ENCODE peak calls at places on chromosomes 6 and 20, in six cellular contexts. C is neural progenitor cell, I is hepatocyte, K is PC-3, Q is HCT116, R is MM.1S. F is an unnamed sample.

GRCh38 chr6:9520417-9521151 is 894.3 kb downstream of the TFAP2A start:
- DNase-seq in I (no peak), K (peak), Q (peak), R (no peak), C (no peak), F (no peak)

GRCh38 chr6:56874328-56874727 is 80.6 kb upstream of the BEND6 start:
- DNase-seq in K (no peak), C (no peak), R (no peak), Q (no peak), I (no peak), F (no peak)

GRCh38 chr20:4234128-4234527 is 218.8 kb upstream of the RNF24 start:
- DNase-seq in C (no peak), I (no peak), K (no peak), R (no peak), Q (no peak), F (no peak)

GRCh38 chr6:52595796-52596130 is 18.9 kb upstream of the TRAM2 start:
- DNase-seq in I (no peak), C (no peak), R (no peak), K (no peak), Q (no peak), F (peak)

GRCh38 chr6:139336488-139336887 is 38.0 kb downstream of the CITED2 start:
- DNase-seq in K (no peak), R (no peak), I (no peak), Q (no peak), C (no peak), F (no peak)

GRCh38 chr6:31272856-31273626 is 1.1 kb upstream of the HLA-C start:
- DNase-seq in C (peak), R (no peak), K (no peak), I (no peak), Q (no peak), F (peak)

GRCh38 chr6:130111031-130111430 is 92.7 kb downstream of the L3MBTL3 start:
- DNase-seq in Q (no peak), I (no peak), C (no peak), K (no peak), R (no peak), F (no peak)

GRCh38 chr20:1707588-1708449 is 50.2 kb upstream of the SIRPG start:
- DNase-seq in Q (no peak), C (no peak), K (no peak), R (no peak), I (no peak), F (no peak)

GRCh38 chr20:50415031-50415515 is 95.1 kb upstream of the PTPN1 start:
- DNase-seq in R (no peak), Q (peak), I (no peak), C (no peak), K (peak), F (no peak)

GRCh38 chr20:51696304-51697118 is 71.7 kb downstream of the ATP9A start:
- DNase-seq in K (peak), I (peak), Q (no peak), C (no peak), R (no peak), F (no peak)

GRCh38 chr6:2738373-2738979 is 12.2 kb downstream of the MYLK4 start:
- DNase-seq in C (peak), I (peak), Q (peak), R (peak), K (peak), F (peak)

GRCh38 chr6:5501837-5502236 is 240.5 kb downstream of the FARS2 start:
- DNase-seq in Q (no peak), R (no peak), I (no peak), K (no peak), C (peak), F (no peak)

GRCh38 chr6:133855994-133856393 is 32.9 kb upstream of the TCF21 start:
- DNase-seq in R (no peak), I (no peak), Q (no peak), K (no peak), C (no peak), F (peak)

GRCh38 chr20:42483694-42484303 is 705.9 kb downstream of the PTPRT start:
- DNase-seq in C (peak), K (no peak), R (peak), Q (no peak), I (peak), F (peak)

GRCh38 chr6:26660096-26660425 is 515 bp upstream of the ZNF322 start:
- DNase-seq in K (peak), C (no peak), R (peak), Q (no peak), I (peak), F (peak)

GRCh38 chr6:151716446-151717047 is 90.9 kb upstream of the ESR1 start:
- DNase-seq in I (peak), C (no peak), Q (no peak), K (peak), R (no peak), F (peak)

GRCh38 chr6:100267002-100267401 is 197.7 kb downstream of the SIM1 start:
- DNase-seq in C (no peak), I (no peak), K (no peak), Q (no peak), R (no peak), F (no peak)

GRCh38 chr6:106146852-106147351 is 60.8 kb downstream of the PRDM1 start:
- DNase-seq in C (no peak), Q (no peak), K (peak), R (peak), I (no peak), F (no peak)

GRCh38 chr6:164502838-164503237 is 806.6 kb downstream of the C6orf118 start:
- DNase-seq in R (peak), Q (no peak), C (no peak), K (no peak), I (no peak), F (no peak)

GRCh38 chr6:108363113-108363512 is 68.3 kb downstream of the AFG1L start:
- DNase-seq in R (no peak), K (no peak), I (peak), Q (no peak), C (no peak), F (no peak)

GRCh38 chr6:114346451-114346850 is 3.6 kb upstream of the HS3ST5 start:
- DNase-seq in C (no peak), I (no peak), K (peak), R (no peak), Q (no peak), F (no peak)

GRCh38 chr20:17648782-17649730 is 33.0 kb downstream of the RRBP1 start:
- DNase-seq in Q (no peak), C (peak), K (peak), R (no peak), I (no peak), F (peak)

GRCh38 chr6:52594216-52594615 is 17.4 kb upstream of the TRAM2 start:
- DNase-seq in Q (no peak), K (no peak), C (no peak), R (no peak), I (no peak), F (no peak)

GRCh38 chr20:1932971-1933370 is 37.8 kb downstream of the SIRPA start:
- DNase-seq in Q (no peak), K (no peak), R (no peak), C (no peak), I (no peak), F (no peak)

GRCh38 chr6:13451181-13451700 is 36.2 kb downstream of the GFOD1 start:
- DNase-seq in Q (no peak), R (no peak), C (no peak), I (no peak), K (no peak), F (no peak)

GRCh38 chr6:43150051-43150751 is 20.9 kb upstream of the SRF start:
- DNase-seq in K (peak), I (peak), C (no peak), R (no peak), Q (no peak), F (no peak)

GRCh38 chr20:50518270-50518721 is 8.1 kb downstream of the PTPN1 start:
- DNase-seq in C (no peak), R (no peak), I (no peak), Q (no peak), K (peak), F (no peak)

GRCh38 chr6:84018453-84019061 is 15.0 kb upstream of the MRAP2 start:
- DNase-seq in Q (peak), I (no peak), K (peak), C (no peak), R (no peak), F (peak)

GRCh38 chr20:43570496-43570895 is 11.7 kb downstream of the SGK2 start:
- DNase-seq in Q (no peak), C (no peak), I (no peak), K (no peak), R (no peak), F (no peak)

GRCh38 chr6:37819802-37820712 is 530 bp downstream of the ZFAND3 start:
- DNase-seq in K (peak), I (peak), C (peak), R (peak), Q (peak), F (peak)

GRCh38 chr6:108744244-108744972 is 103.8 kb upstream of the ARMC2 start:
- DNase-seq in I (no peak), C (no peak), Q (no peak), K (no peak), R (no peak), F (no peak)

GRCh38 chr20:15091417-15092017 is 754.1 kb upstream of the FLRT3 start:
- DNase-seq in Q (no peak), R (no peak), C (no peak), K (no peak), I (no peak), F (no peak)

GRCh38 chr20:15220778-15221565 is 883.6 kb upstream of the FLRT3 start:
- DNase-seq in Q (no peak), C (peak), I (no peak), R (no peak), K (peak), F (peak)

GRCh38 chr6:42251911-42252637 is 34.4 kb upstream of the MRPS10 start:
- DNase-seq in K (no peak), Q (no peak), R (no peak), C (no peak), I (peak), F (no peak)

DNA sequence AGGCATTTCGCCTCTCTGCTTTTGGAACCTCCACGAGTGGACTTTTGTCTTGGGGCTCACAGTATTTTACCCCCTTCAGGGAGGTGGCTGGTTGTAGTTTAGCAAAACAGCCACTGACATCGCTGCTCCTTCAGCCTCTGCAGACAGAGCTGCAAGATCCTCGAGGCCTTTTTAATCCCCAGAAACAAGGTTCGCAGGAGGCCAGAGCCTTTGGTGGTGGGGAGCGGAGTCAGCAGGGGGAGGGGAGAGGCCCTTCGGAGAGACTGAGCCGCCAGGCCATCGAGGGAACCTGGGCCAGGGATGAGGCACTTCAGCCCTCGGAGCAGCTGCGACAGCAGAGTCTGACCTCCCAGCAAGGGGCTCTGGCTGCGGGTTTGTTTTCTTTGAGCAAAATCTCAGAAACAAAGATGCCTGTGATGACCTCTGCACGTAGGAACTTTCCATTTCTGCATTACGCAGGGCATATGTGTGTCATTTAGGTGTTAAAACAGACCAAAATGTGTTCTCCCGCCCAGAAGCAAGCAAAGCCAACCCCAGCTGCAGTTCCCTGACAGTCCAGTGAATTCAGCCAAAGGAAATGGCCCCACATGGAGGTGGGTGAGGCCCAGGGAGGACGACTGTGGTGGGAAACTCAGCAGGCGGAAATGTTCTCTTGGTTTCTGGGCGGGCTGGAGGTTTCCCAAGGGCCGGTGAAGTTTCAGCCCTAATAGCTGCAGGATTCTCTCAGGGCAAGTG is 171.1 kb upstream of the SULF2 start:
- DNase-seq in C (peak), Q (no peak), I (no peak), R (no peak), K (no peak), F (no peak)
- TF ChIP-seq CTCF in C (no peak), Q (no peak), I (no peak), R (no peak), K (no peak), F (no peak)

DNA sequence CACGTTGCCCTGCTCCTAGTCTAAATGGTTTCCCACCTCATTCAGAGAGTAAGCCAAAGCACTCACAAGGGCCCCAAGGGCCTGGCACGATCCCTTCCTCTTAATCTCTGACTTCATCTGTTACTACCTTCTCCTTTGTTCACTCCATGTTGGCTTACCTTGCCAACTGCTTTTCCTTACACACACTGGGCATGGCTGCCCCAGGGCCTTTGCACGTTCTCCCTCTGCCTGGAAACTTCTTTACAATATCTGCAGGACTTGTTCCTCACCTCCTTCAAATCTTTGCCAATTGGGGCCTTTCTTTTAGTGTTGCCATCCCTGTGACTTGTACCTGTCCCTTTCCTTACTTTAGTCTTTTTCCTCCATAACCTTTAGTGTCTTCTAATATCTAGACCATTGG is 73.9 kb downstream of the PLCB4 start:
- DNase-seq in I (no peak), R (no peak), K (no peak), Q (no peak), C (no peak), F (no peak)
- TF ChIP-seq EZH2phosphoT487 in I (no peak), R (no peak), K (no peak), Q (no peak), C (no peak), F (no peak)

GRCh38 chr20:62216636-62217566 is 3.2 kb downstream of the HRH3 start:
- DNase-seq in I (no peak), C (no peak), Q (no peak), K (no peak), R (no peak), F (no peak)

GRCh38 chr20:62217913-62218773 is 1.9 kb downstream of the HRH3 start:
- DNase-seq in C (peak), R (no peak), Q (no peak), I (no peak), K (no peak), F (no peak)

GRCh38 chr20:62214067-62214466 is 6.0 kb downstream of the HRH3 start:
- DNase-seq in Q (no peak), I (no peak), C (no peak), R (no peak), K (no peak), F (no peak)

GRCh38 chr20:62215020-62215990 is 4.8 kb downstream of the HRH3 start:
- DNase-seq in Q (no peak), C (no peak), K (no peak), R (no peak), I (no peak), F (no peak)

GRCh38 chr20:62215991-62216635 is 4.0 kb downstream of the HRH3 start:
- DNase-seq in I (no peak), C (no peak), K (no peak), Q (no peak), R (no peak), F (no peak)
- TF ChIP-seq EZH2 in I (no peak), C (no peak), K (no peak), Q (no peak), R (no peak), F (no peak)

GRCh38 chr6:118269659-118270058 is 278.4 kb upstream of the PLN start:
- DNase-seq in R (no peak), C (no peak), I (no peak), K (no peak), Q (no peak), F (no peak)

GRCh38 chr6:118260833-118261232 is 287.3 kb upstream of the PLN start:
- DNase-seq in K (no peak), C (no peak), I (no peak), R (no peak), Q (no peak), F (no peak)

DNA sequence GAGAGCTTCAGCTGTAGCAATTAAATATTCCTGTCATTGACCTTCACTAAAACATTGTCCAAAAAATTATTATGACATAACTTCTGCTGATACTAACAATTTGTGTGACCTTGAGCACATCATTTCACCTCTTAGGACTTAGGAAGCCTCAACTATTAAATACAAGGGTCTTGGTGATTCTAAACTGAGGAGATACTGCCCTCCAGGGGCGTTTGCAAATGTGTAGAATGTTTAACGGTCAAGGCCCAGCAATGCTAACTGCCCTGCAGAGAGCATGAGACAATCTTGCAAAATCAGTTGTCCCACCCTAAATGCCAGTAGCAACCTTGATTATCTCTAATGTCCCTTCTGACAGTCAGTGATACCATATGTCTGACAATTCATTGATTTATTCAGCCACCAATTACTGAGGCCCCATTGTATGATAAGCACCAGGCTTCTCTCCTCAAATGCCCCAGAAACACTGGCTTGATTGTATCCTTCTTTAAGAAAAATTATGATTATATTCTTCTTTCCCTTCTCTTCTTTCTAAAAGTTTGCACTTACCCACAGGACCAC is 284.1 kb upstream of the PLN start:
- DNase-seq in Q (peak), I (peak), R (no peak), C (peak), K (peak), F (peak)
- TF ChIP-seq CTCF in Q (peak), I (peak), R (peak), C (peak), K (peak), F (peak)